ENCODE peak calls at places on chromosome 4, in nine cellular contexts. K is stimulated activated CD4-positive, alpha-beta T cell treated with anti-CD3 and anti-CD28 coated beads, Interleukin-15, amount 100 ng/mL, for 1 hour; C is HTR-8/SVneo; M is Right ventricle myocardium inferior; F is mesendoderm; U is A673; W is stimulated activated naive CD4-positive, alpha-beta T cell; Z is kidney glomerular epithelial cell; Q is esophagus squamous epithelium. V is an unnamed sample.

GRCh38 chr4:35539404-35540055 is 704.8 kb downstream of the ARAP2 start:
- DNase-seq in K (no peak), C (no peak), M (no peak), F (no peak), U (no peak), W (no peak), Z (no peak), Q (no peak), V (no peak)

GRCh38 chr4:3047464-3048286 is 26.7 kb downstream of the HTT-AS start:
- DNase-seq in K (peak; percentile 36), C (no peak), M (peak; percentile 77), F (peak; percentile 84), U (peak; percentile 58), W (peak; percentile 67), Z (peak; percentile 6), Q (peak; percentile 62), V (peak; percentile 65)

GRCh38 chr4:40587826-40588225 is 41.8 kb downstream of the RBM47 start:
- DNase-seq in K (no peak), C (no peak), M (no peak), F (no peak), U (no peak), W (no peak), Z (no peak), Q (no peak), V (no peak)

GRCh38 chr4:158131037-158131436 is 41.8 kb downstream of the GASK1B start:
- DNase-seq in K (no peak), C (no peak), M (no peak), F (no peak), U (no peak), W (no peak), Z (no peak), Q (no peak), V (no peak)

GRCh38 chr4:114780205-114780604 is 181.6 kb downstream of the UGT8 start:
- DNase-seq in K (no peak), C (no peak), M (no peak), F (peak; percentile 79), U (peak; percentile 85), W (no peak), Z (peak; percentile 8), Q (no peak), V (peak; percentile 24)

GRCh38 chr4:47771020-47771419 is 66.8 kb downstream of the CORIN start:
- DNase-seq in K (no peak), C (no peak), M (no peak), F (no peak), U (no peak), W (no peak), Z (no peak), Q (no peak), V (no peak)

GRCh38 chr4:97153042-97153441 is 990.2 kb downstream of the STPG2 start:
- DNase-seq in K (no peak), C (no peak), M (no peak), F (peak; percentile 54), U (peak; percentile 0), W (no peak), Z (peak; percentile 19), Q (no peak), V (peak; percentile 27)

GRCh38 chr4:131309628-131310027 is 1839.5 kb upstream of the PCDH10 start:
- DNase-seq in K (no peak), C (no peak), M (no peak), F (no peak), U (no peak), W (no peak), Z (no peak), Q (no peak), V (no peak)

GRCh38 chr4:107757293-107757692 is 37.3 kb upstream of the PAPSS1 start:
- DNase-seq in K (no peak), C (no peak), M (no peak), F (no peak), U (no peak), W (no peak), Z (no peak), Q (no peak), V (no peak)

V was measured in ACHN.